ENCODE peak calls at places on chromosome 19, in seven cellular contexts. M, O, F, G, L, P and U are unnamed samples.

GRCh38 chr19:7211191-7211988 is 82.8 kb downstream of the INSR start:
- DNase-seq in O (no peak), P (peak), F (no peak), M (no peak), L (no peak), G (no peak), U (no peak)

GRCh38 chr19:50003810-50004419 is 21.3 kb downstream of the VRK3 start:
- DNase-seq in F (no peak), L (no peak), M (peak), G (no peak), O (peak), P (no peak), U (no peak)

GRCh38 chr19:16938211-16938610 is 49.4 kb downstream of the F2RL3 start:
- DNase-seq in G (no peak), F (no peak), L (no peak), P (no peak), M (no peak), O (no peak), U (no peak)

GRCh38 chr19:13881231-13881691 is 4.3 kb downstream of the NANOS3 start:
- DNase-seq in O (no peak), F (no peak), P (no peak), M (no peak), G (no peak), L (no peak), U (no peak)

GRCh38 chr19:41936416-41936850 is 8.2 kb upstream of the ERFL start:
- DNase-seq in P (no peak), O (no peak), F (no peak), L (no peak), M (no peak), G (peak), U (no peak)

GRCh38 chr19:2624537-2625091 is 77.9 kb downstream of the GNG7 start:
- DNase-seq in L (no peak), F (no peak), G (no peak), P (peak), O (no peak), M (no peak), U (no peak)

GRCh38 chr19:17747205-17748098 is 3.8 kb upstream of the FCHO1 start:
- DNase-seq in L (peak), F (peak), G (peak), P (peak), M (peak), O (peak), U (peak)

GRCh38 chr19:14555918-14556661 is 15.8 kb downstream of the NDUFB7 start:
- DNase-seq in P (no peak), L (no peak), O (no peak), F (no peak), G (no peak), M (no peak), U (no peak)

GRCh38 chr19:17063412-17063811 is 11.8 kb downstream of the HAUS8 start:
- DNase-seq in P (no peak), F (no peak), L (no peak), O (no peak), M (no peak), G (no peak), U (no peak)

GRCh38 chr19:36049080-36049698 is 4.9 kb downstream of the THAP8 start:
- DNase-seq in L (no peak), O (no peak), F (no peak), M (no peak), G (no peak), P (no peak), U (no peak)

GRCh38 chr19:47351545-47351944 is 2.4 kb downstream of the DHX34 start:
- DNase-seq in F (peak), M (no peak), P (no peak), O (no peak), L (no peak), G (no peak), U (no peak)

GRCh38 chr19:38263696-38264485 is 482 bp upstream of the SPINT2 start:
- DNase-seq in P (no peak), O (no peak), M (no peak), L (peak), F (peak), G (peak), U (peak)

GRCh38 chr19:46303702-46304397 is 7.0 kb downstream of the HIF3A start:
- DNase-seq in O (no peak), M (no peak), G (no peak), F (peak), P (peak), L (no peak), U (no peak)

GRCh38 chr19:32104465-32105235 is 240.8 kb upstream of the ZNF507 start:
- DNase-seq in P (no peak), G (no peak), F (no peak), L (no peak), M (no peak), O (no peak), U (no peak)

GRCh38 chr19:18070181-18070580 is 16.6 kb downstream of the IL12RB1 start:
- DNase-seq in O (no peak), P (no peak), G (no peak), F (no peak), L (no peak), M (no peak), U (no peak)

GRCh38 chr19:46471116-46471733 is at the start of gene PNMA8A:
- DNase-seq in P (peak), M (no peak), G (no peak), F (peak), L (no peak), O (no peak), U (peak)

GRCh38 chr19:42410371-42410770 is 16.8 kb downstream of the LIPE start:
- DNase-seq in M (no peak), P (no peak), O (no peak), L (no peak), F (no peak), G (no peak), U (no peak)

GRCh38 chr19:29477831-29478577 is 47.8 kb upstream of the VSTM2B start:
- DNase-seq in G (no peak), F (no peak), M (no peak), O (no peak), L (no peak), P (no peak), U (no peak)

GRCh38 chr19:10828981-10829821 is 6.8 kb downstream of the TMED1 start:
- DNase-seq in G (no peak), M (no peak), P (no peak), L (no peak), F (no peak), O (no peak), U (no peak)

GRCh38 chr19:10878253-10878652 is 6.9 kb downstream of the CARM1 start:
- DNase-seq in L (no peak), P (no peak), F (no peak), M (no peak), G (no peak), O (no peak), U (no peak)

GRCh38 chr19:48962029-48962848 is 2.9 kb upstream of the FTL start:
- DNase-seq in G (no peak), M (no peak), L (no peak), P (peak), O (peak), F (no peak), U (no peak)

GRCh38 chr19:56712609-56713008 is 41.1 kb upstream of the ZNF835 start:
- DNase-seq in G (no peak), L (no peak), F (no peak), M (no peak), P (no peak), O (no peak), U (peak)

GRCh38 chr19:45800009-45800553 is 7.4 kb upstream of the DMWD start:
- DNase-seq in F (no peak), G (no peak), O (no peak), L (no peak), M (no peak), P (no peak), U (no peak)

GRCh38 chr19:37227996-37228395 is 10.0 kb downstream of the ZNF383 start:
- DNase-seq in G (peak), F (no peak), M (no peak), O (peak), P (no peak), L (no peak), U (no peak)

GRCh38 chr19:51354742-51355148 is 11.4 kb downstream of the ETFB start:
- DNase-seq in F (no peak), M (no peak), P (no peak), O (peak), L (no peak), G (no peak), U (no peak)

GRCh38 chr19:53131732-53132131 is 978 bp downstream of the ZNF415 start:
- DNase-seq in L (no peak), M (no peak), G (no peak), P (no peak), O (no peak), F (no peak), U (no peak)

GRCh38 chr19:4272894-4273293 is 6.2 kb upstream of the SHD start:
- DNase-seq in L (no peak), M (no peak), F (no peak), O (no peak), P (no peak), G (no peak), U (no peak)

GRCh38 chr19:1851581-1852293 is 3.5 kb upstream of the REXO1 start:
- DNase-seq in P (no peak), G (peak), O (peak), M (no peak), F (no peak), L (no peak), U (no peak)

GRCh38 chr19:35225951-35226350 is 2.6 kb downstream of the FAM187B start:
- DNase-seq in M (no peak), O (no peak), P (no peak), G (no peak), F (no peak), L (no peak), U (no peak)

GRCh38 chr19:14056069-14056666 is 5.7 kb downstream of the PALM3 start:
- DNase-seq in L (no peak), F (no peak), O (no peak), M (no peak), G (no peak), P (no peak), U (no peak)

GRCh38 chr19:7874080-7874856 is at the start of gene PRR36:
- DNase-seq in G (no peak), P (peak), L (peak), F (no peak), M (no peak), O (no peak), U (peak)